ENCODE peak calls at places on chromosomes 16 and 17, in nine cellular contexts. J is GM04503; U is Calu3; F is activated naive CD4-positive, alpha-beta T cell treated with anti-CD3 and anti-CD28 coated beads, Interleukin-2, amount 10 ng/mL, durations not matched to agents 7 days and 5 days; R is stimulated activated CD8-positive, alpha-beta memory T cell treated with anti-CD3 and anti-CD28 coated beads, Interleukin-2, amount 100 ng/mL, for 1 hour; Y is AG08395; W is activated CD8-positive, alpha-beta memory T cell treated with anti-CD3 and anti-CD28 coated beads for 4 hours; A is iPS DF 6.9; Q is ureter. V is an unnamed sample.

GRCh38 chr17:73998246-73999220 is 204.9 kb upstream of the RPL38 start:
- DNase-seq in A (peak; percentile 43), R (peak; percentile 16), W (peak; percentile 12), F (peak; percentile 80), Q (peak; percentile 66), Y (peak; percentile 54), U (peak; percentile 81), J (no peak), V (peak; percentile 69)

GRCh38 chr16:51327001-51327400 is 175.9 kb upstream of the SALL1 start:
- DNase-seq in J (no peak), A (no peak), U (no peak), Q (no peak), F (no peak), W (no peak), R (no peak), Y (peak; percentile 61), V (no peak)

GRCh38 chr17:52923658-52924057 is 765.1 kb upstream of the CA10 start:
- DNase-seq in F (no peak), A (no peak), U (no peak), R (no peak), J (no peak), W (no peak), Y (no peak), Q (no peak), V (no peak)

GRCh38 chr17:21525464-21526130 is 149.4 kb downstream of the KCNJ12 start:
- DNase-seq in W (no peak), Y (no peak), A (no peak), U (no peak), Q (peak; percentile 32), J (no peak), R (no peak), F (no peak), V (no peak)

GRCh38 chr16:17224859-17225258 is 245.9 kb downstream of the XYLT1 start:
- DNase-seq in A (no peak), J (peak; percentile 65), Q (peak; percentile 75), U (no peak), W (no peak), R (no peak), F (no peak), Y (peak; percentile 73), V (peak; percentile 77)

GRCh38 chr17:7258731-7259554 is 3.3 kb downstream of the CLDN7 start:
- DNase-seq in U (no peak), Q (no peak), W (no peak), A (no peak), J (no peak), Y (no peak), F (peak; percentile 19), R (no peak), V (peak; percentile 78)

GRCh38 chr17:71636644-71637043 is 484.2 kb upstream of the SOX9 start:
- DNase-seq in W (no peak), R (no peak), Q (no peak), Y (no peak), A (no peak), U (no peak), F (no peak), J (no peak), V (no peak)

GRCh38 chr17:488993-489757 is 136.6 kb upstream of the RPH3AL start:
- DNase-seq in F (peak; percentile 74), R (no peak), J (no peak), Y (no peak), W (no peak), U (no peak), Q (no peak), A (no peak), V (no peak)

GRCh38 chr16:24367186-24367585 is 111.1 kb downstream of the CACNG3 start:
- DNase-seq in R (no peak), J (no peak), W (no peak), Y (no peak), Q (no peak), A (no peak), F (no peak), U (no peak), V (no peak)

GRCh38 chr17:82098939-82099765 is 1.1 kb upstream of the FASN start:
- DNase-seq in Y (no peak), W (no peak), J (no peak), A (no peak), U (no peak), R (no peak), F (no peak), Q (no peak), V (no peak)

GRCh38 chr17:4879591-4879990 is 19.7 kb upstream of the C17orf107 start:
- DNase-seq in A (no peak), Y (no peak), W (no peak), U (no peak), Q (no peak), J (no peak), F (no peak), R (no peak), V (peak; percentile 21)

GRCh38 chr17:78110363-78111011 is 18.1 kb downstream of the TMC6 start:
- DNase-seq in Y (no peak), U (no peak), J (no peak), W (no peak), Q (no peak), A (no peak), R (no peak), F (no peak), V (no peak)

GRCh38 chr17:7774037-7774659 is 56.6 kb downstream of the DNAH2 start:
- DNase-seq in Y (no peak), Q (peak; percentile 64), F (no peak), J (no peak), A (no peak), R (no peak), W (no peak), U (peak; percentile 53), V (peak; percentile 12)

GRCh38 chr17:31095239-31096105 is 695 bp downstream of the NF1 start:
- DNase-seq in U (peak; percentile 55), J (no peak), Q (peak; percentile 63), R (no peak), Y (peak; percentile 31), A (peak; percentile 70), F (peak; percentile 40), W (no peak), V (peak; percentile 43)

GRCh38 chr17:29155966-29156338 is 24.2 kb downstream of the MYO18A start:
- DNase-seq in A (no peak), R (no peak), U (no peak), F (no peak), J (no peak), Q (no peak), W (no peak), Y (no peak), V (no peak)

GRCh38 chr17:73419896-73420295 is 108.1 kb upstream of the CDC42EP4 start:
- DNase-seq in F (no peak), Q (no peak), J (no peak), W (no peak), U (no peak), A (no peak), Y (no peak), R (no peak), V (no peak)

GRCh38 chr17:45410144-45411091 is 22.3 kb downstream of the ARHGAP27 start:
- DNase-seq in Y (no peak), W (no peak), A (no peak), J (no peak), Q (no peak), F (peak; percentile 78), R (peak; percentile 34), U (no peak), V (no peak)